ENCODE peak calls at places on chromosome 2, in four cellular contexts. H is K562, Y is HepG2, E is GM12878. V is an unnamed sample.

GRCh38 chr2:7701807-7702206 is 784.6 kb downstream of the RNF144A start:
- DNase-seq in H (no peak), Y (no peak), E (no peak), V (no peak)

GRCh38 chr2:174337337-174338154 is 2.8 kb downstream of the SP9 start:
- DNase-seq in H (peak), Y (no peak), E (no peak), V (peak)

GRCh38 chr2:98436734-98437133 is 7.9 kb upstream of the INPP4A start:
- DNase-seq in H (no peak), Y (no peak), E (no peak), V (no peak)

GRCh38 chr2:163248321-163249090 is 409.9 kb upstream of the KCNH7 start:
- DNase-seq in H (no peak), Y (no peak), E (no peak), V (no peak)

GRCh38 chr2:178072383-178073301 is at the start of gene PDE11A:
- DNase-seq in H (peak), Y (peak), E (no peak), V (peak)

GRCh38 chr2:113078350-113078839 is 10.6 kb downstream of the IL1F10 start:
- DNase-seq in H (no peak), Y (no peak), E (no peak), V (no peak)

GRCh38 chr2:48113767-48114166 is 207.5 kb upstream of the FBXO11 start:
- DNase-seq in H (no peak), Y (no peak), E (no peak), V (no peak)

GRCh38 chr2:143321994-143322393 is 192.8 kb downstream of the ARHGAP15 start:
- DNase-seq in H (peak), Y (no peak), E (no peak), V (no peak)

GRCh38 chr2:7887441-7887840 is 794.4 kb upstream of the ID2 start:
- DNase-seq in H (no peak), Y (no peak), E (no peak), V (no peak)

GRCh38 chr2:113996826-113997599 is 107.1 kb downstream of the ACTR3 start:
- DNase-seq in H (no peak), Y (no peak), E (no peak), V (no peak)

GRCh38 chr2:230537531-230537976 is 121.6 kb downstream of the SP100 start:
- DNase-seq in H (no peak), Y (no peak), E (peak), V (no peak)

GRCh38 chr2:33525666-33526065 is 49.2 kb downstream of the RASGRP3 start:
- DNase-seq in H (no peak), Y (no peak), E (no peak), V (no peak)

GRCh38 chr2:192029089-192029488 is 165.6 kb downstream of the TMEFF2 start:
- DNase-seq in H (peak), Y (no peak), E (no peak), V (peak)

GRCh38 chr2:212905640-212906201 is 245.7 kb downstream of the IKZF2 start:
- DNase-seq in H (no peak), Y (no peak), E (no peak), V (no peak)

GRCh38 chr2:177352441-177353070 is 40.0 kb upstream of the AGPS start:
- DNase-seq in H (no peak), Y (no peak), E (no peak), V (no peak)

GRCh38 chr2:236393101-236393500 is 128.9 kb upstream of the ASB18 start:
- DNase-seq in H (no peak), Y (no peak), E (no peak), V (no peak)

GRCh38 chr2:8839189-8839965 is 2.0 kb upstream of the KIDINS220 start:
- DNase-seq in H (no peak), Y (peak), E (no peak), V (no peak)

GRCh38 chr2:112607680-112608438 is 23.4 kb downstream of the CHCHD5 start:
- DNase-seq in H (no peak), Y (no peak), E (no peak), V (no peak)

GRCh38 chr2:88666576-88666975 is 24.9 kb upstream of the RPIA start:
- DNase-seq in H (no peak), Y (peak), E (no peak), V (no peak)

GRCh38 chr2:182890773-182891381 is 24.4 kb upstream of the FRZB start:
- DNase-seq in H (no peak), Y (peak), E (no peak), V (no peak)

GRCh38 chr2:186135697-186136096 is 350.4 kb upstream of the ZC3H15 start:
- DNase-seq in H (no peak), Y (no peak), E (no peak), V (no peak)

GRCh38 chr2:102355526-102356380 is at the start of gene IL18R1:
- DNase-seq in H (peak), Y (peak), E (peak), V (peak)

GRCh38 chr2:108988796-108989713 is at the start of gene EDAR:
- DNase-seq in H (no peak), Y (peak), E (no peak), V (peak)

GRCh38 chr2:133652407-133652806 is 84.1 kb upstream of the NCKAP5 start:
- DNase-seq in H (no peak), Y (no peak), E (no peak), V (no peak)

GRCh38 chr2:181575024-181575649 is 81.8 kb downstream of the CERKL start:
- DNase-seq in H (no peak), Y (no peak), E (no peak), V (no peak)

GRCh38 chr2:2906091-2906490 is 471.5 kb downstream of the EIPR1 start:
- DNase-seq in H (no peak), Y (no peak), E (no peak), V (no peak)

GRCh38 chr2:26838121-26838906 is 9.6 kb upstream of the DPYSL5 start:
- DNase-seq in H (no peak), Y (no peak), E (no peak), V (no peak)

GRCh38 chr2:8242734-8243133 is 439.1 kb upstream of the ID2 start:
- DNase-seq in H (no peak), Y (no peak), E (no peak), V (no peak)

GRCh38 chr2:26579723-26580040 is 61.5 kb downstream of the CIB4 start:
- DNase-seq in H (no peak), Y (no peak), E (no peak), V (no peak)

GRCh38 chr2:54041135-54041534 is 70.3 kb upstream of the PSME4 start:
- DNase-seq in H (no peak), Y (no peak), E (no peak), V (no peak)

DNA sequence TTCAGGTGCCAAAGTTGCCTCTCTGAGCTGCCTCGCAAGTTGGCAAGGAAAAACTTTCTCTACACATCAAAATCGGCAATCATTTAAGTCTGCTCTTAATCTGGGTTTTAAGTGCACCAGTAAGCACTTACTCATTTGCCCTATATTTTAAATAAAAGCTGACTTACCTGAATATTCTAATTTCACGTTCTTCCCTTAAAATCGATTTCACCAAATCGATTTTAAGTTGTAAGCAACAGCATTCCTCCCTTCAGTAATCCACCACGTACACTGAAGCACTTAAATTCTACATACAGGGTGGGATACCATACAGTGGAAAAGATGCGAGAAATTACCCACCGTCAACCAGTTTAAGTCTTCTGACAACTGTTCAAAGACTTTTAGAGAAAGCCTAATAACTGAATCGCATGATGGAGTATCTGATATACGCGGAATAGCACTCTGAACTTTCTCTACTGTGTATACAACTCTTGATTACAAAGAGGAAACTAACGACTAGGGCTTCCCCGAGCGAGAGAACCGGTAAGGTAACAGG is 1.6 kb downstream of the PPP3R1 start:
- DNase-seq in H (no peak), Y (no peak), E (no peak), V (no peak)
- TF ChIP-seq TCF7 in H (no peak), Y (no peak), E (peak), V (no peak)

GRCh38 chr2:46696966-46697829 is 217.8 kb downstream of the TMEM247 start:
- DNase-seq in H (no peak), Y (no peak), E (no peak), V (no peak)

GRCh38 chr2:46690825-46691224 is 211.5 kb downstream of the TMEM247 start:
- DNase-seq in H (peak), Y (peak), E (no peak), V (no peak)

GRCh38 chr2:46689993-46690392 is 210.6 kb downstream of the TMEM247 start:
- DNase-seq in H (no peak), Y (no peak), E (no peak), V (no peak)

GRCh38 chr2:46695283-46695682 is 215.9 kb downstream of the TMEM247 start:
- DNase-seq in H (no peak), Y (no peak), E (no peak), V (no peak)

GRCh38 chr2:46692316-46692715 is 213.0 kb downstream of the TMEM247 start:
- DNase-seq in H (no peak), Y (no peak), E (no peak), V (no peak)
- TF ChIP-seq TCF7 in H (no peak), Y (no peak), E (no peak), V (no peak)

GRCh38 chr2:234293973-234294372 is 202.9 kb downstream of the ARL4C start:
- DNase-seq in H (no peak), Y (no peak), E (no peak), V (peak)
- TF ChIP-seq TCF7 in H (no peak), Y (no peak), E (no peak), V (no peak)

DNA sequence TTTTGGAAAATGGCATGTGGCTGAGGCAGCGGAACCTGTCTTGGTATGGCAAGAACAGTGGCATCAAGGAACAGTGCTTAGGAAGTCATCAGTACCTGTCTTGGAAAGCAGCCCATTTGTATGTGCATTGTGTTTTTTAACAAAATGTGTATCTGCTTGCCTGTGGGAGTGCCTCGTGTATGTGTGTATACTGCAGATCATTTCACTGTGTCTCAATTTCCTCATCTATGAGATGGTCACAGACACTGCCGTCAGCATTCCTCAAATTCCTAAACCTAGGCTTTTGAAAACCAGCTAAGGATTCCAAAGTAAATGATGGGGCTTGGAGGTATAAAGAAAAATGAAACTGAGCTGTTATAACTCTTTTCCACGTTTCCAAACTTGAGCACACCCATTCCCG is 441.3 kb downstream of the RND3 start:
- DNase-seq in H (no peak), Y (no peak), E (no peak), V (no peak)
- TF ChIP-seq TCF7 in H (no peak), Y (no peak), E (no peak), V (no peak)

GRCh38 chr2:208025814-208026184 is 472 bp upstream of the PLEKHM3 start:
- DNase-seq in H (no peak), Y (no peak), E (no peak), V (peak)
- TF ChIP-seq TCF7 in H (no peak), Y (no peak), E (no peak), V (no peak)

GRCh38 chr2:184875212-184875611 is 276.9 kb downstream of the ZNF804A start:
- DNase-seq in H (no peak), Y (no peak), E (no peak), V (no peak)

GRCh38 chr2:184879671-184880070 is 281.3 kb downstream of the ZNF804A start:
- DNase-seq in H (no peak), Y (no peak), E (no peak), V (no peak)

GRCh38 chr2:184877909-184878308 is 279.6 kb downstream of the ZNF804A start:
- DNase-seq in H (no peak), Y (no peak), E (no peak), V (no peak)

GRCh38 chr2:184875911-184876310 is 277.6 kb downstream of the ZNF804A start:
- DNase-seq in H (no peak), Y (no peak), E (no peak), V (no peak)
- TF ChIP-seq TCF7 in H (no peak), Y (no peak), E (no peak), V (no peak)